ENCODE peak calls at places on chromosomes 7 and 10, in four cellular contexts. T is PC-3, O is WTC11, K is RWPE1. V is an unnamed sample.

GRCh38 chr10:99551158-99551557 is 18.4 kb downstream of the NKX2-3 start:
- DNase-seq in O (no peak), K (peak), T (peak), V (no peak)

GRCh38 chr10:116044722-116045374 is 228.2 kb downstream of the GFRA1 start:
- DNase-seq in O (no peak), T (no peak), K (no peak), V (no peak)

GRCh38 chr7:158957921-158958471 is 101.6 kb downstream of the DYNC2I1 start:
- DNase-seq in K (peak), O (peak), T (peak), V (no peak)

GRCh38 chr7:128692623-128693270 is 20.7 kb downstream of the GARIN1A start:
- DNase-seq in O (no peak), T (no peak), K (no peak), V (no peak)

GRCh38 chr10:56316603-56317002 is 44.5 kb downstream of the ZWINT start:
- DNase-seq in K (no peak), O (no peak), T (no peak), V (no peak)

GRCh38 chr10:19654576-19654975 is 161.7 kb upstream of the PLXDC2 start:
- DNase-seq in K (peak), O (no peak), T (peak), V (no peak)

GRCh38 chr10:73494877-73495225 is 973 bp downstream of the PPP3CB start:
- DNase-seq in K (no peak), O (no peak), T (no peak), V (no peak)

GRCh38 chr10:79299397-79300370 is 47.6 kb upstream of the PPIF start:
- DNase-seq in K (peak), T (peak), O (no peak), V (no peak)

GRCh38 chr10:35007858-35008301 is 82.3 kb downstream of the CUL2 start:
- DNase-seq in O (no peak), T (peak), K (no peak), V (no peak)

GRCh38 chr7:28587211-28587610 is 174.9 kb downstream of the CREB5 start:
- DNase-seq in K (peak), T (peak), O (no peak), V (no peak)

GRCh38 chr7:8274589-8274988 is 12.6 kb upstream of the ICA1 start:
- DNase-seq in K (peak), O (no peak), T (no peak), V (no peak)

GRCh38 chr7:94656925-94657731 is 1.2 kb upstream of the SGCE start:
- DNase-seq in O (no peak), T (peak), K (no peak), V (peak)

GRCh38 chr7:45435846-45436245 is 138.3 kb upstream of the ADCY1 start:
- DNase-seq in T (peak), O (no peak), K (peak), V (no peak)

GRCh38 chr10:30199376-30200018 is 140.1 kb upstream of the JCAD start:
- DNase-seq in K (no peak), O (no peak), T (peak), V (peak)

GRCh38 chr10:49595003-49595712 is 15.0 kb upstream of the SLC18A3 start:
- DNase-seq in T (no peak), K (no peak), O (no peak), V (no peak)

GRCh38 chr7:98024075-98024474 is 34.1 kb upstream of the OCM2 start:
- DNase-seq in O (no peak), T (no peak), K (no peak), V (no peak)

GRCh38 chr7:98022531-98022930 is 32.5 kb upstream of the OCM2 start:
- DNase-seq in K (no peak), O (no peak), T (no peak), V (no peak)

GRCh38 chr7:98021588-98022351 is 31.8 kb upstream of the OCM2 start:
- DNase-seq in K (peak), T (peak), O (peak), V (peak)

GRCh38 chr7:98027342-98028033 is 37.5 kb upstream of the OCM2 start:
- DNase-seq in O (no peak), K (no peak), T (peak), V (no peak)
- TF ChIP-seq CTCF in O (no peak), K (no peak), T (peak), V (no peak)

DNA sequence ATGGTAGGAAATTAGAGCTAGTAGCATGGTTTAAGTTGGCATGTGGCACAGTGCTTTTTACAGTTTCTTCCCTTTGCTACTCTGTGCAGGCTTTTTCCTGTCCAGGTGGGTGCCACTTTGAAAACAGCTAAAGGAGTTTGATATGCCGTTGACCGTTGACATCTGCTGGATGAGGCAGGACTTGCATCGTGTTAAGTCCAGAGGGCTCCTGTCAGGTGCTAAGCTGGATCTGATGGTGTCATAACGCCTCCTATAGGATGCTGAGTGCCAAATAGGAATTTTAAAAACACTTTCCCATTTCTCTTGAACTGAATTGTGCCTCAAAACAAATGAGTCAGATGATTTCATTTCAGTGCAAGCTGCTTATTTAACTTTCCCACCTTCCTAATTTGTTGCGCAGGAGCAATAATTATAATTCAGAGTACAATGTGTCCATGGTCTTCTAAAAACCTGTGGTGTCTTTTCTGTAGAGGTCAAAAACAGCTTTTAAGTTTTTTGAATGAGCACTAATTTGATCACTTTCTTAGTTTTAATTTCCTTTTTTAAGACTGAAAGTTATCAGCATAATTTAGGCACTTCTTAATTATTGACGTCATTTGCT is 178.3 kb downstream of the CDCA7L start:
- DNase-seq in K (peak), T (peak), O (peak), V (peak)
- TF ChIP-seq CTCF in K (peak), T (peak), O (peak), V (peak)

GRCh38 chr10:58464956-58465355 is 47.7 kb upstream of the BICC1 start:
- DNase-seq in O (peak), K (no peak), T (no peak), V (no peak)
- TF ChIP-seq CTCF in O (no peak), K (no peak), T (peak), V (no peak)

DNA sequence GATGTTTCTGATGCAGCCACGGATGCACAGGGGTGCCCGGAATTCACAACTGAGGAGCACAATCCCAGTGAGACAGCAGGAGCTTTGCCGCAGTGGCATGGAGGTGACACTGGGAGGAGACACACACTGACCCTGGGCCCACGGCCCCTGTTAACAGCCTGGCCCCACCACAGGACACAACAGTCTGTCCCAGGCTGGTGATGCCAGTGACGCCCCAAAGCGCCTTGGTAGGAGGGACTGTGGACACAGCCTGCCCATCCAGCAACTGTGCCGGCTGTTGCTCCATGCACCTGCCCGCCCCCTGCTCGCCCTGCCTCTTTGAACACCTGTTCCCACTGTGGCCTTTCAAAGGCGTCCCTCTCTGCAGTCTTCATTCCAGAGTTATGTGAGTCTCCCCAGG is 49.8 kb downstream of the KLF6 start:
- DNase-seq in K (no peak), T (no peak), O (peak), V (no peak)
- TF ChIP-seq CTCF in K (no peak), T (no peak), O (no peak), V (no peak)

GRCh38 chr10:14833106-14833505 is 4.7 kb downstream of the CDNF start:
- DNase-seq in T (no peak), K (no peak), O (no peak), V (no peak)
- TF ChIP-seq CTCF in T (no peak), K (no peak), O (no peak), V (no peak)

DNA sequence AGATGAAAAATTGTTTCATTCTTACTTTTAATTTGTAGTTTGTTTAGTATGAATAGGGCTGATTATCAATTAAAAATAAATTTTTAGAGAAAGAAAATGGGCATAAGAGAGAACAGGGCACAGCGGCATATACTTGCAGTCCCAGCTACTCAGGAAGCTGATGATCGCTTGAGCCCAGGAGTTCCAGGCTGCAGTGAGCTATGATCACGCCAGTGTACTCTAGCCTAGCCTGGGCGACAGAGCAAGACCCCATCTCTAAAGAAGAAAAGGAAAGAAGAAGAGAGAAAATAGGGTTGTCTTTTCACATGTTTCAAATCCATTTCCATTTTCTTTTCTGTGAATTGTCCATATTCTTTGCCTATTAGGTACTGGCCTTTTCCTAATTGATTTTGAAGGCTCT is 8.0 kb downstream of the SMURF1 start:
- DNase-seq in O (no peak), T (no peak), K (no peak), V (no peak)
- TF ChIP-seq CTCF in O (no peak), T (no peak), K (no peak), V (no peak)

V was measured in endothelial cell.